ENCODE peak calls at places on chromosomes 1 and 21, in six cellular contexts. One of them, this sample, is unnamed.

GRCh38 chr1:155126494-155127104 is 1.1 kb upstream of the EFNA1 start:
- DNase-seq in esophagus squamous epithelium: no peak
- DNase-seq in suprapubic skin: peak; percentile 83
- DNase-seq in right lobe of liver: peak; percentile 79
- DNase-seq in cardiac muscle cell: peak; percentile 35
- DNase-seq in pancreas: peak; percentile 62
- DNase-seq in this sample: peak; percentile 70

GRCh38 chr1:225737179-225737578 is 40.4 kb upstream of the SRP9 start:
- DNase-seq in suprapubic skin: no peak
- DNase-seq in esophagus squamous epithelium: no peak
- DNase-seq in pancreas: no peak
- DNase-seq in cardiac muscle cell: no peak
- DNase-seq in right lobe of liver: peak; percentile 38
- DNase-seq in this sample: no peak

GRCh38 chr21:30044447-30045064 is 104.8 kb upstream of the GRIK1 start:
- DNase-seq in esophagus squamous epithelium: no peak
- DNase-seq in right lobe of liver: no peak
- DNase-seq in pancreas: peak; percentile 8
- DNase-seq in suprapubic skin: no peak
- DNase-seq in cardiac muscle cell: peak; percentile 28
- DNase-seq in this sample: peak; percentile 20

GRCh38 chr1:242002072-242002471 is 3.2 kb upstream of the MAP1LC3C start:
- DNase-seq in cardiac muscle cell: no peak
- DNase-seq in suprapubic skin: no peak
- DNase-seq in pancreas: no peak
- DNase-seq in esophagus squamous epithelium: no peak
- DNase-seq in right lobe of liver: no peak
- DNase-seq in this sample: no peak

GRCh38 chr1:90989990-90990389 is 31.8 kb downstream of the ZNF644 start:
- DNase-seq in esophagus squamous epithelium: no peak
- DNase-seq in cardiac muscle cell: no peak
- DNase-seq in right lobe of liver: no peak
- DNase-seq in pancreas: no peak
- DNase-seq in suprapubic skin: no peak
- DNase-seq in this sample: no peak

GRCh38 chr1:160682983-160683886 is 28.4 kb downstream of the CD48 start:
- DNase-seq in pancreas: no peak
- DNase-seq in suprapubic skin: no peak
- DNase-seq in cardiac muscle cell: no peak
- DNase-seq in right lobe of liver: no peak
- DNase-seq in esophagus squamous epithelium: no peak
- DNase-seq in this sample: no peak

GRCh38 chr1:55775007-55775406 is 559.8 kb upstream of the USP24 start:
- DNase-seq in pancreas: no peak
- DNase-seq in cardiac muscle cell: no peak
- DNase-seq in esophagus squamous epithelium: no peak
- DNase-seq in right lobe of liver: no peak
- DNase-seq in suprapubic skin: no peak
- DNase-seq in this sample: no peak

GRCh38 chr1:43288058-43288784 is 2.8 kb upstream of the C1orf210 start:
- DNase-seq in esophagus squamous epithelium: no peak
- DNase-seq in pancreas: no peak
- DNase-seq in cardiac muscle cell: no peak
- DNase-seq in suprapubic skin: no peak
- DNase-seq in right lobe of liver: no peak
- DNase-seq in this sample: no peak

GRCh38 chr1:193031431-193031830 is 27.7 kb downstream of the UCHL5 start:
- DNase-seq in pancreas: no peak
- DNase-seq in cardiac muscle cell: no peak
- DNase-seq in right lobe of liver: no peak
- DNase-seq in esophagus squamous epithelium: no peak
- DNase-seq in suprapubic skin: no peak
- DNase-seq in this sample: no peak

GRCh38 chr1:115373305-115373704 is 35.3 kb upstream of the NGF start:
- DNase-seq in cardiac muscle cell: no peak
- DNase-seq in esophagus squamous epithelium: no peak
- DNase-seq in suprapubic skin: no peak
- DNase-seq in pancreas: no peak
- DNase-seq in right lobe of liver: no peak
- DNase-seq in this sample: no peak

GRCh38 chr1:6343506-6344405 is 49.8 kb downstream of the ACOT7 start:
- DNase-seq in cardiac muscle cell: peak; percentile 84
- DNase-seq in pancreas: peak; percentile 62
- DNase-seq in esophagus squamous epithelium: no peak
- DNase-seq in right lobe of liver: no peak
- DNase-seq in suprapubic skin: no peak
- DNase-seq in this sample: peak; percentile 81

GRCh38 chr1:119419109-119419508 is 4.2 kb downstream of the HSD3B2 start:
- DNase-seq in cardiac muscle cell: no peak
- DNase-seq in right lobe of liver: no peak
- DNase-seq in suprapubic skin: no peak
- DNase-seq in pancreas: no peak
- DNase-seq in esophagus squamous epithelium: no peak
- DNase-seq in this sample: no peak

GRCh38 chr1:45093334-45093733 is 81.3 kb downstream of the UROD start:
- DNase-seq in cardiac muscle cell: no peak
- DNase-seq in esophagus squamous epithelium: no peak
- DNase-seq in pancreas: no peak
- DNase-seq in suprapubic skin: no peak
- DNase-seq in right lobe of liver: no peak
- DNase-seq in this sample: no peak

GRCh38 chr1:118335372-118335771 is 150.3 kb upstream of the SPAG17 start:
- DNase-seq in suprapubic skin: no peak
- DNase-seq in pancreas: no peak
- DNase-seq in right lobe of liver: no peak
- DNase-seq in cardiac muscle cell: no peak
- DNase-seq in esophagus squamous epithelium: no peak
- DNase-seq in this sample: no peak

GRCh38 chr1:100353988-100354387 is 1.7 kb downstream of the CDC14A start:
- DNase-seq in suprapubic skin: no peak
- DNase-seq in cardiac muscle cell: peak; percentile 53
- DNase-seq in right lobe of liver: no peak
- DNase-seq in esophagus squamous epithelium: no peak
- DNase-seq in pancreas: no peak
- DNase-seq in this sample: peak; percentile 26

GRCh38 chr21:18298228-18298627 is 53.6 kb downstream of the CHODL start:
- DNase-seq in cardiac muscle cell: no peak
- DNase-seq in pancreas: no peak
- DNase-seq in suprapubic skin: no peak
- DNase-seq in right lobe of liver: no peak
- DNase-seq in esophagus squamous epithelium: no peak
- DNase-seq in this sample: peak; percentile 14

GRCh38 chr1:34549199-34549598 is 205.6 kb upstream of the GJB5 start:
- DNase-seq in right lobe of liver: peak; percentile 67
- DNase-seq in cardiac muscle cell: peak; percentile 24
- DNase-seq in pancreas: peak; percentile 16
- DNase-seq in esophagus squamous epithelium: no peak
- DNase-seq in suprapubic skin: no peak
- DNase-seq in this sample: peak; percentile 63

GRCh38 chr1:167666416-167666815 is 36.4 kb downstream of the RCSD1 start:
- DNase-seq in esophagus squamous epithelium: no peak
- DNase-seq in cardiac muscle cell: no peak
- DNase-seq in pancreas: no peak
- DNase-seq in suprapubic skin: no peak
- DNase-seq in right lobe of liver: no peak
- DNase-seq in this sample: no peak

GRCh38 chr21:34593423-34593822 is 21.5 kb downstream of the RCAN1 start:
- DNase-seq in cardiac muscle cell: no peak
- DNase-seq in right lobe of liver: no peak
- DNase-seq in esophagus squamous epithelium: no peak
- DNase-seq in pancreas: peak; percentile 29
- DNase-seq in suprapubic skin: no peak
- DNase-seq in this sample: no peak

GRCh38 chr1:231750296-231750695 is 123.7 kb downstream of the DISC1 start:
- DNase-seq in right lobe of liver: no peak
- DNase-seq in esophagus squamous epithelium: no peak
- DNase-seq in pancreas: no peak
- DNase-seq in suprapubic skin: no peak
- DNase-seq in cardiac muscle cell: no peak
- DNase-seq in this sample: no peak

GRCh38 chr1:107142370-107142668 is 1.5 kb downstream of the NTNG1 start:
- DNase-seq in suprapubic skin: no peak
- DNase-seq in cardiac muscle cell: no peak
- DNase-seq in esophagus squamous epithelium: no peak
- DNase-seq in right lobe of liver: no peak
- DNase-seq in pancreas: no peak
- DNase-seq in this sample: no peak

GRCh38 chr21:41684381-41685245 is 82.2 kb downstream of the RIPK4 start:
- DNase-seq in cardiac muscle cell: no peak
- DNase-seq in esophagus squamous epithelium: no peak
- DNase-seq in right lobe of liver: no peak
- DNase-seq in pancreas: peak; percentile 55
- DNase-seq in suprapubic skin: no peak
- DNase-seq in this sample: no peak

DNA sequence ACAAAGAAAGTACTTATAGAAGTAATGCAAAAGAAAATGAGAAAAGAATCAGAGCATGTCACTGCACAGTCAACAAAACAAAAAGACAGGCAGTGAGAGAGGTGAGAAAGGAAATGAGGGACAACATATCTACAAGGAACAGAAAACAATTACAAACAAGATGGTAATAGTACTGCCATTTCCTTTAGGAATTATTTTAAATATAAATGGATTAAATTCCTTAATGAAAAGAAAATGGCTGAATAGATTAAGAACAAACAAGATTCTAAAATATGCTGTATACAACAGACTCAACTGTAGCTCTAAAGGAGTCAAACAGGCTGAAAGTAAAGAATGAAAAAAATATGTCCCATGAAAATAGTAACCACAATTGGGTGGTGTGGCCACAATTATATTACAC is 22.1 kb upstream of the ZNF124 start:
- DNase-seq in esophagus squamous epithelium: no peak
- DNase-seq in pancreas: no peak
- DNase-seq in suprapubic skin: no peak
- DNase-seq in right lobe of liver: no peak
- DNase-seq in cardiac muscle cell: no peak
- DNase-seq in this sample: no peak
- H3K9me3 ChIP-seq in esophagus squamous epithelium: peaks cover 45% of the 10 kb centered on the region
- H3K9me3 ChIP-seq in pancreas: no peaks in the 10 kb centered on the region
- H3K9me3 ChIP-seq in suprapubic skin: peaks cover 30% of the 10 kb centered on the region
- H3K9me3 ChIP-seq in right lobe of liver: peaks cover 16% of the 10 kb centered on the region
- H3K9me3 ChIP-seq in cardiac muscle cell: peaks cover 3% of the 10 kb centered on the region
- H3K9me3 ChIP-seq in this sample: peaks cover 13% of the 10 kb centered on the region

DNA sequence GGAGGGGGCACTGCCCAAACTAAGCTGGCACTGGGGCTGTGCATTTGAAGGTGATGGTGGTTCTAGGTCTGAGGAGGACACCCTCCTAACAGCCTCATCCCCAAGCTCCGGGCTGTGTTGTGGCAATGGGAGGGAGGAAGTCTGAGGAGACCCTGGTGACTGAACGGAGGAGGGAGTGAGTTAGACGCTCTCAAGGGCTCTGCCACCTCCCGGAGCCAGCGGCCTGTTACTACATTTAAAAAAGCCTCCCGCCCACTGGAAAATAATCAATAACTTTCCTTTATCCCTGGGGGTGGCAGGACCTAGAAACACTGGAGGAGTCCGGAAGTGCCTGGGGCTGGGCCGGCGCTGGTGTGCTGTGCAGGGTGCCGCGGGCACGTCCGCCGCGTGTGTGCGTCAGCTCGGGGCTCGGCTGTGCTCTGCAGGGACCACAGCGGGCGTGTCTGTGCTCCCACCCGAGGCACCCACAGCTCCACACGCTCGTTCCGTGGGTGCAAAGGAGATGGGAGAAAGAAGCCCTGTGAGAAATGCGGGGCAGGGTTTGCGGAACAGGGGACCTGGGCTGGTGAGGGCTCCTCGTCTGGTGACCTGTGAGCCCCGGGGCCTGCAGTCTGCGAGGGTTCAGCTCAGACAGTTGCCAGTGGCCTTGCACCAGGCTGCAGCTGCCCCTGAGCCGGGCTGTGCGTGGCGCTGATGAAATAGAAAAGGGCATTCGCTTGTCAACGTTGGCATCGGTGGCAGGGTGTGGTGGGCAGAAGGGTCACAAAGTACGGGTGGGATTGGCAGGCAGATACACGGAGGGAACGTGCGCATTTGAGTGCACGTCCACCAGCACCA is 5.3 kb downstream of the SAMD11 start:
- DNase-seq in suprapubic skin: no peak
- DNase-seq in cardiac muscle cell: no peak
- DNase-seq in pancreas: no peak
- DNase-seq in esophagus squamous epithelium: no peak
- DNase-seq in right lobe of liver: no peak
- DNase-seq in this sample: no peak
- H3K27me3 ChIP-seq in suprapubic skin: peaks cover 93% of the 10 kb centered on the region
- H3K27me3 ChIP-seq in cardiac muscle cell: peaks cover 24% of the 10 kb centered on the region
- H3K27me3 ChIP-seq in pancreas: peaks cover 14% of the 10 kb centered on the region
- H3K27me3 ChIP-seq in esophagus squamous epithelium: peaks cover 28% of the 10 kb centered on the region
- H3K27me3 ChIP-seq in right lobe of liver: no peaks in the 10 kb centered on the region
- H3K27me3 ChIP-seq in this sample: no peaks in the 10 kb centered on the region

GRCh38 chr1:47180603-47181094 is 9.2 kb downstream of the PDZK1IP1 start:
- DNase-seq in esophagus squamous epithelium: no peak
- DNase-seq in pancreas: no peak
- DNase-seq in suprapubic skin: no peak
- DNase-seq in cardiac muscle cell: no peak
- DNase-seq in right lobe of liver: no peak
- DNase-seq in this sample: no peak

GRCh38 chr1:47179023-47179987 is 10.5 kb downstream of the PDZK1IP1 start:
- DNase-seq in esophagus squamous epithelium: peak; percentile 24
- DNase-seq in suprapubic skin: peak; percentile 92
- DNase-seq in pancreas: peak; percentile 92
- DNase-seq in cardiac muscle cell: peak; percentile 93
- DNase-seq in right lobe of liver: peak; percentile 88
- DNase-seq in this sample: peak; percentile 93

GRCh38 chr1:47178665-47179022 is 11.2 kb downstream of the PDZK1IP1 start:
- DNase-seq in right lobe of liver: no peak
- DNase-seq in suprapubic skin: no peak
- DNase-seq in cardiac muscle cell: no peak
- DNase-seq in esophagus squamous epithelium: no peak
- DNase-seq in pancreas: no peak
- DNase-seq in this sample: no peak

GRCh38 chr1:47179988-47180563 is 9.8 kb downstream of the PDZK1IP1 start:
- DNase-seq in right lobe of liver: no peak
- DNase-seq in suprapubic skin: no peak
- DNase-seq in esophagus squamous epithelium: no peak
- DNase-seq in cardiac muscle cell: no peak
- DNase-seq in pancreas: no peak
- DNase-seq in this sample: no peak

GRCh38 chr1:47178020-47178419 is 11.8 kb downstream of the PDZK1IP1 start:
- DNase-seq in suprapubic skin: no peak
- DNase-seq in cardiac muscle cell: no peak
- DNase-seq in esophagus squamous epithelium: no peak
- DNase-seq in right lobe of liver: no peak
- DNase-seq in pancreas: no peak
- DNase-seq in this sample: no peak
- H3K4me1 ChIP-seq in suprapubic skin: peaks cover 19% of the 10 kb centered on the region
- H3K4me1 ChIP-seq in cardiac muscle cell: no peaks in the 10 kb centered on the region
- H3K4me1 ChIP-seq in esophagus squamous epithelium: peaks cover 37% of the 10 kb centered on the region
- H3K4me1 ChIP-seq in right lobe of liver: no peaks in the 10 kb centered on the region
- H3K4me1 ChIP-seq in pancreas: no peaks in the 10 kb centered on the region
- H3K4me1 ChIP-seq in this sample: peaks cover 4% of the 10 kb centered on the region

GRCh38 chr1:79842811-79843210 is 836.3 kb upstream of the ADGRL4 start:
- DNase-seq in pancreas: no peak
- DNase-seq in cardiac muscle cell: no peak
- DNase-seq in right lobe of liver: no peak
- DNase-seq in suprapubic skin: no peak
- DNase-seq in esophagus squamous epithelium: no peak
- DNase-seq in this sample: no peak

DNA sequence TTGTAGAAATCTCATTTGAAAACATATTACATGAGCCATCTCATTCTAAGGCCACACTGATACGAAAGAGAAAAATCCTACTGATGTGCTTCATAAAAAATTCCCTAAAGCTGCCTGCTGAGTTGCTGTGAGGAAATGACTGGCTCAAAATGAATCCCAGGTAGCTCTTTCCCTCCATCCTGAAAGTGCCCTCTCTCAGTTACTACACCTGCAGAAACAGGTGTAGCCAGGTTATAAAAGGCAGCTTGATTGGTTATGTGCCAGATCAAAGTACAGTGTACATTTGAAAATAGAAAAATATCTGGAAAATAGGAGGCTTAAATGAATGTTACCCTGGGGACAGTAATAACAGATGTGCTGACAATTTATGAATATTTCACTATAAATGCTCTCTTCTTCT is 833.4 kb upstream of the ADGRL4 start:
- DNase-seq in cardiac muscle cell: no peak
- DNase-seq in right lobe of liver: no peak
- DNase-seq in esophagus squamous epithelium: no peak
- DNase-seq in suprapubic skin: no peak
- DNase-seq in pancreas: no peak
- DNase-seq in this sample: no peak
- H3K9me3 ChIP-seq in cardiac muscle cell: no peaks in the 10 kb centered on the region
- H3K9me3 ChIP-seq in right lobe of liver: no peaks in the 10 kb centered on the region
- H3K9me3 ChIP-seq in esophagus squamous epithelium: no peaks in the 10 kb centered on the region
- H3K9me3 ChIP-seq in suprapubic skin: no peaks in the 10 kb centered on the region
- H3K9me3 ChIP-seq in pancreas: no peaks in the 10 kb centered on the region
- H3K9me3 ChIP-seq in this sample: no peaks in the 10 kb centered on the region

This sample was measured in HAP-1.